ENCODE peak calls at places on chromosomes 13 and 19, in four cellular contexts. One of them, this sample, is unnamed.

GRCh38 chr13:49620170-49620621 is 8.1 kb upstream of the ARL11 start:
- DNase-seq in gastrocnemius medialis: no peak
- DNase-seq in heart right ventricle: no peak
- DNase-seq in adrenal gland: no peak
- DNase-seq in this sample: peak

GRCh38 chr19:35318679-35319448 is 10.1 kb upstream of the CD22 start:
- DNase-seq in gastrocnemius medialis: peak
- DNase-seq in heart right ventricle: peak
- DNase-seq in adrenal gland: peak
- DNase-seq in this sample: peak

GRCh38 chr13:88345171-88345847 is 674.1 kb downstream of the SLITRK5 start:
- DNase-seq in heart right ventricle: no peak
- DNase-seq in gastrocnemius medialis: no peak
- DNase-seq in adrenal gland: no peak
- DNase-seq in this sample: no peak

GRCh38 chr19:38247734-38248268 is 8.4 kb downstream of the PPP1R14A start:
- DNase-seq in gastrocnemius medialis: no peak
- DNase-seq in adrenal gland: peak
- DNase-seq in heart right ventricle: no peak
- DNase-seq in this sample: no peak

GRCh38 chr19:33248954-33249613 is 23.4 kb upstream of the SLC7A10 start:
- DNase-seq in adrenal gland: no peak
- DNase-seq in gastrocnemius medialis: no peak
- DNase-seq in heart right ventricle: no peak
- DNase-seq in this sample: no peak

GRCh38 chr13:30792257-30793000 is 57.1 kb downstream of the ALOX5AP start:
- DNase-seq in gastrocnemius medialis: peak
- DNase-seq in heart right ventricle: peak
- DNase-seq in adrenal gland: peak
- DNase-seq in this sample: peak

GRCh38 chr13:112873851-112874750 is 94.9 kb upstream of the MCF2L start:
- DNase-seq in gastrocnemius medialis: peak
- DNase-seq in adrenal gland: peak
- DNase-seq in heart right ventricle: peak
- DNase-seq in this sample: peak

GRCh38 chr13:78875792-78876580 is 217.0 kb upstream of the OBI1 start:
- DNase-seq in gastrocnemius medialis: no peak
- DNase-seq in adrenal gland: no peak
- DNase-seq in heart right ventricle: no peak
- DNase-seq in this sample: no peak

GRCh38 chr13:75877092-75877491 is 241.0 kb downstream of the LMO7 start:
- DNase-seq in adrenal gland: no peak
- DNase-seq in heart right ventricle: no peak
- DNase-seq in gastrocnemius medialis: no peak
- DNase-seq in this sample: no peak

GRCh38 chr13:95083758-95084157 is 217.5 kb downstream of the ABCC4 start:
- DNase-seq in adrenal gland: no peak
- DNase-seq in gastrocnemius medialis: no peak
- DNase-seq in heart right ventricle: no peak
- DNase-seq in this sample: no peak

GRCh38 chr13:35514801-35515502 is 38.5 kb upstream of the MAB21L1 start:
- DNase-seq in adrenal gland: no peak
- DNase-seq in heart right ventricle: no peak
- DNase-seq in gastrocnemius medialis: no peak
- DNase-seq in this sample: no peak

GRCh38 chr19:2456301-2456570 is 523 bp downstream of the LMNB2 start:
- DNase-seq in gastrocnemius medialis: no peak
- DNase-seq in adrenal gland: no peak
- DNase-seq in heart right ventricle: no peak
- DNase-seq in this sample: no peak

GRCh38 chr19:38734176-38734425 is 10.2 kb downstream of the CAPN12 start:
- DNase-seq in gastrocnemius medialis: no peak
- DNase-seq in heart right ventricle: no peak
- DNase-seq in adrenal gland: no peak
- DNase-seq in this sample: no peak

GRCh38 chr13:61608138-61608537 is 192.5 kb upstream of the PCDH20 start:
- DNase-seq in adrenal gland: no peak
- DNase-seq in heart right ventricle: no peak
- DNase-seq in gastrocnemius medialis: no peak
- DNase-seq in this sample: no peak

GRCh38 chr19:13154241-13154778 is 4.1 kb downstream of the IER2 start:
- DNase-seq in heart right ventricle: peak
- DNase-seq in gastrocnemius medialis: peak
- DNase-seq in adrenal gland: peak
- DNase-seq in this sample: peak

GRCh38 chr13:47170971-47171370 is 274.1 kb upstream of the HTR2A start:
- DNase-seq in gastrocnemius medialis: no peak
- DNase-seq in heart right ventricle: no peak
- DNase-seq in adrenal gland: no peak
- DNase-seq in this sample: no peak

GRCh38 chr13:41962994-41963393 is 2.1 kb upstream of the VWA8 start:
- DNase-seq in heart right ventricle: no peak
- DNase-seq in adrenal gland: no peak
- DNase-seq in gastrocnemius medialis: no peak
- DNase-seq in this sample: no peak

GRCh38 chr13:107427531-107427930 is 787.8 kb downstream of the LIG4 start:
- DNase-seq in gastrocnemius medialis: no peak
- DNase-seq in heart right ventricle: no peak
- DNase-seq in adrenal gland: no peak
- DNase-seq in this sample: no peak

GRCh38 chr13:55359067-55359466 is 1781.7 kb upstream of the PRR20A start:
- DNase-seq in gastrocnemius medialis: no peak
- DNase-seq in adrenal gland: no peak
- DNase-seq in heart right ventricle: no peak
- DNase-seq in this sample: no peak

GRCh38 chr13:105569816-105570215 is 965.6 kb downstream of the EFNB2 start:
- DNase-seq in gastrocnemius medialis: no peak
- DNase-seq in heart right ventricle: no peak
- DNase-seq in adrenal gland: no peak
- DNase-seq in this sample: no peak

GRCh38 chr13:107244241-107244640 is 676.3 kb upstream of the ARGLU1 start:
- DNase-seq in heart right ventricle: no peak
- DNase-seq in adrenal gland: no peak
- DNase-seq in gastrocnemius medialis: no peak
- DNase-seq in this sample: no peak

GRCh38 chr13:96052655-96053002 is 572 bp downstream of the UGGT2 start:
- DNase-seq in gastrocnemius medialis: no peak
- DNase-seq in adrenal gland: no peak
- DNase-seq in heart right ventricle: no peak
- DNase-seq in this sample: no peak

GRCh38 chr13:19618925-19619324 is 14.5 kb upstream of the MPHOSPH8 start:
- DNase-seq in heart right ventricle: no peak
- DNase-seq in gastrocnemius medialis: no peak
- DNase-seq in adrenal gland: no peak
- DNase-seq in this sample: no peak

GRCh38 chr19:29770653-29771052 is 41.1 kb upstream of the CCNE1 start:
- DNase-seq in adrenal gland: no peak
- DNase-seq in gastrocnemius medialis: no peak
- DNase-seq in heart right ventricle: no peak
- DNase-seq in this sample: no peak

GRCh38 chr13:99378985-99379734 is 72.0 kb upstream of the GPR183 start:
- DNase-seq in heart right ventricle: no peak
- DNase-seq in gastrocnemius medialis: no peak
- DNase-seq in adrenal gland: peak
- DNase-seq in this sample: no peak

GRCh38 chr19:47353307-47353712 is 4.2 kb downstream of the DHX34 start:
- DNase-seq in heart right ventricle: peak
- DNase-seq in gastrocnemius medialis: no peak
- DNase-seq in adrenal gland: no peak
- DNase-seq in this sample: peak

GRCh38 chr19:53906211-53907192 is 2.6 kb upstream of the CACNG7 start:
- DNase-seq in adrenal gland: peak
- DNase-seq in heart right ventricle: peak
- DNase-seq in gastrocnemius medialis: no peak
- DNase-seq in this sample: peak

GRCh38 chr19:53907193-53907581 is 1.9 kb upstream of the CACNG7 start:
- DNase-seq in adrenal gland: no peak
- DNase-seq in heart right ventricle: no peak
- DNase-seq in gastrocnemius medialis: no peak
- DNase-seq in this sample: no peak

GRCh38 chr19:53905787-53906186 is 3.3 kb upstream of the CACNG7 start:
- DNase-seq in gastrocnemius medialis: no peak
- DNase-seq in adrenal gland: no peak
- DNase-seq in heart right ventricle: no peak
- DNase-seq in this sample: no peak

GRCh38 chr19:53903055-53903680 is 5.9 kb upstream of the CACNG7 start:
- DNase-seq in adrenal gland: no peak
- DNase-seq in heart right ventricle: peak
- DNase-seq in gastrocnemius medialis: no peak
- DNase-seq in this sample: no peak

GRCh38 chr19:53904909-53905308 is 4.2 kb upstream of the CACNG7 start:
- DNase-seq in adrenal gland: no peak
- DNase-seq in gastrocnemius medialis: no peak
- DNase-seq in heart right ventricle: no peak
- DNase-seq in this sample: no peak
- H3K4me3 ChIP-seq in adrenal gland: no peak
- H3K4me3 ChIP-seq in gastrocnemius medialis: no peak
- H3K4me3 ChIP-seq in heart right ventricle: no peak
- H3K4me3 ChIP-seq in this sample: no peak

DNA sequence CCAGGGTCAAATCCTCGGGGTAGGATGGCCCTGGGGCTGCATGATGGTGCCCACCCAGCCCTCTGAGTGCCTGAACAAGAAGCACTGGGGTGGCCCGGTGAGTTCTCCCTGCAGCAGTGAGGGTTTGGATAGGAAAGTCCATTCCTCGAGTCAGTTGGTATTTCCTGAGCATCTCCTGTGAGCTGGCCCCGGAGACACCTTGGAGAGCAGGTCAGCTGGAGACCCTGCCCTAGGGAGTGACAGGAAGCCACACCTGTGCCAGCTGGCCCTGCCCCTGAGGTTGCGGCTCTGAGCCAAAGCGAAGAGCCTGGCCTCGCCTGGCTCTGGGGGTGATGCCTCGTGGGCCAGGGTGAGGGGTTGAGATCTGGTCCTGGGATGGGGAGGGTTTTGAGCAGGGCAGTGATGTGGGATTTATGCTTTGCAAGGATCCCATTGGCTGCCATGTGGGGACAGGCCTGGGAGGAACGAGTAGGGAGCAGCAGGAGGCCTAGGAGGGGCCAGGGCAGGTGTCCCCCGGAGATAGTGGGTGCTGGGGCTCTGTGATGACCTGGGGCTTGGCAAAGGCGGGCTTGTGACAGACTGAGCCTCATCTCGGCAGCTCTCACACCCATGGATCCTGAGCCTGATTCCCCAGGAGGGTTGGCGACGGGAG is 16.0 kb downstream of the CRTC1 start:
- DNase-seq in gastrocnemius medialis: no peak
- DNase-seq in heart right ventricle: no peak
- DNase-seq in adrenal gland: no peak
- DNase-seq in this sample: peak
- H3K4me3 ChIP-seq in gastrocnemius medialis: no peak
- H3K4me3 ChIP-seq in heart right ventricle: no peak
- H3K4me3 ChIP-seq in adrenal gland: no peak
- H3K4me3 ChIP-seq in this sample: no peak

GRCh38 chr19:41194157-41194552 is 1.1 kb downstream of the CYP2S1 start:
- DNase-seq in adrenal gland: no peak
- DNase-seq in heart right ventricle: no peak
- DNase-seq in gastrocnemius medialis: no peak
- DNase-seq in this sample: no peak
- H3K4me3 ChIP-seq in adrenal gland: no peak
- H3K4me3 ChIP-seq in heart right ventricle: no peak
- H3K4me3 ChIP-seq in gastrocnemius medialis: no peak
- H3K4me3 ChIP-seq in this sample: peak

DNA sequence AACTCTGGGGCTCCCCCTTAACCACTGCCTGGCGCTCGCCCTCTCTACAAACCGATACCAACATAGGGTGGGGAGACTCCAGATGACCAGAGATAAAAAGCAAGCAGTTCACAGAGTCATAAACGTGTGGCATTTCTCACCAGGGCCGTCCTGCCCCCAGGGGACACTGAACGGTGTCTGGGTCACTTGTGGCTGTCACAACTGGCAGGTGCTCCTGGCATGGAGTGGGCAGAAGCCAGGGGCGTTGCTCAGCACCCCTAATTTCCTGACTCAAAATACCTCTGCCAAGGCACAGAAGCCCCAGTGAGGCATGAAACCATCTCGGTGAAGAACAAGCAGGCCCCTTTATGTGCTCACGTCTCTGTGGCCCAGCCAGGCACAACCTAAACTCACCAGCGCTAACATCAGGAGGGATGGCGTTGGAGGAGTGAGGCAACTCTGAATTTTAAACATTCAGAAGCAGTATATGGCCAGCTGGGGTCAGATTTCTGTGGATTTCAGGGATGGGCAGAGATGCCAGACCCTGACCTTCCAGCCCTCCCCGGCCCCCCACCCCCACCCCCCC is 1.8 kb downstream of the PIP5K1C start:
- DNase-seq in gastrocnemius medialis: no peak
- DNase-seq in adrenal gland: no peak
- DNase-seq in heart right ventricle: no peak
- DNase-seq in this sample: no peak
- H3K4me3 ChIP-seq in gastrocnemius medialis: no peak
- H3K4me3 ChIP-seq in adrenal gland: peak
- H3K4me3 ChIP-seq in heart right ventricle: peak
- H3K4me3 ChIP-seq in this sample: peak

GRCh38 chr19:48443731-48444128 is 2.1 kb upstream of the GRWD1 start:
- DNase-seq in adrenal gland: no peak
- DNase-seq in heart right ventricle: no peak
- DNase-seq in gastrocnemius medialis: no peak
- DNase-seq in this sample: no peak
- H3K4me3 ChIP-seq in adrenal gland: peak
- H3K4me3 ChIP-seq in heart right ventricle: peak
- H3K4me3 ChIP-seq in gastrocnemius medialis: peak
- H3K4me3 ChIP-seq in this sample: no peak

GRCh38 chr19:10699650-10700335 is 1.4 kb upstream of the QTRT1 start:
- DNase-seq in adrenal gland: peak
- DNase-seq in heart right ventricle: no peak
- DNase-seq in gastrocnemius medialis: no peak
- DNase-seq in this sample: peak

GRCh38 chr19:10691883-10692282 is 9.4 kb upstream of the QTRT1 start:
- DNase-seq in gastrocnemius medialis: no peak
- DNase-seq in adrenal gland: no peak
- DNase-seq in heart right ventricle: no peak
- DNase-seq in this sample: no peak

GRCh38 chr19:10694706-10695105 is 6.5 kb upstream of the QTRT1 start:
- DNase-seq in adrenal gland: no peak
- DNase-seq in heart right ventricle: no peak
- DNase-seq in gastrocnemius medialis: no peak
- DNase-seq in this sample: no peak

GRCh38 chr19:10692673-10693264 is 8.5 kb upstream of the QTRT1 start:
- DNase-seq in adrenal gland: no peak
- DNase-seq in heart right ventricle: no peak
- DNase-seq in gastrocnemius medialis: no peak
- DNase-seq in this sample: no peak

GRCh38 chr19:10695401-10696398 is 5.5 kb upstream of the QTRT1 start:
- DNase-seq in gastrocnemius medialis: peak
- DNase-seq in adrenal gland: peak
- DNase-seq in heart right ventricle: peak
- DNase-seq in this sample: peak
- H3K4me3 ChIP-seq in gastrocnemius medialis: peak
- H3K4me3 ChIP-seq in adrenal gland: peak
- H3K4me3 ChIP-seq in heart right ventricle: peak
- H3K4me3 ChIP-seq in this sample: peak

GRCh38 chr13:33235564-33235963 is 50.0 kb downstream of the STARD13 start:
- DNase-seq in gastrocnemius medialis: no peak
- DNase-seq in heart right ventricle: no peak
- DNase-seq in adrenal gland: no peak
- DNase-seq in this sample: no peak
- H3K4me3 ChIP-seq in gastrocnemius medialis: no peak
- H3K4me3 ChIP-seq in heart right ventricle: no peak
- H3K4me3 ChIP-seq in adrenal gland: no peak
- H3K4me3 ChIP-seq in this sample: no peak